ENCODE peak calls at places on chromosomes 5 and 9, in ten cellular contexts. M is activated T-helper 9 cell treated with anti-CD3 and anti-CD28 coated beads, Interleukin-2, amount 50 U/mL, for 16 hours; J is tibial artery; E is memory B cell; F is iris pigment epithelial cell; P is choroid plexus epithelial cell; I is fibroblast of mammary gland; Q is T-helper 1 cell; A is stimulated activated CD8-positive, alpha-beta memory T cell treated with anti-CD3 and anti-CD28 coated beads, Interleukin-12 subunit alpha, Interleukin-12 subunit beta, amount 100 ng/mL, for 4 hours; V is C1 segment of cervical spinal cord. Z is an unnamed sample.

GRCh38 chr5:67211926-67212325 is 15.3 kb upstream of the CD180 start:
- DNase-seq in E (no peak), F (peak; percentile 86), Q (no peak), P (peak; percentile 82), M (no peak), I (peak; percentile 82), V (no peak), A (no peak), J (no peak), Z (no peak)

GRCh38 chr5:132629230-132629944 is 28.6 kb upstream of the IL13 start:
- DNase-seq in F (no peak), V (no peak), A (no peak), P (no peak), M (no peak), E (no peak), Q (no peak), J (no peak), I (no peak), Z (no peak)

GRCh38 chr5:37840036-37840909 is at the start of gene GDNF:
- DNase-seq in P (peak; percentile 30), V (peak; percentile 36), M (no peak), F (peak; percentile 47), J (no peak), Q (no peak), I (peak; percentile 53), A (no peak), E (no peak), Z (no peak)

GRCh38 chr9:120434532-120434931 is 145.4 kb downstream of the CDK5RAP2 start:
- DNase-seq in P (peak; percentile 91), I (peak; percentile 90), F (peak; percentile 96), E (no peak), V (no peak), A (no peak), J (peak; percentile 67), Q (no peak), M (no peak), Z (no peak)

GRCh38 chr9:101114317-101114716 is 85.8 kb downstream of the PLPPR1 start:
- DNase-seq in Q (no peak), J (no peak), E (no peak), V (no peak), M (no peak), A (no peak), I (no peak), P (no peak), F (no peak), Z (no peak)

GRCh38 chr5:67156976-67157583 is 39.5 kb downstream of the CD180 start:
- DNase-seq in I (peak; percentile 46), V (no peak), J (no peak), E (peak; percentile 54), A (peak; percentile 18), F (peak; percentile 36), P (peak; percentile 63), M (peak; percentile 21), Q (peak; percentile 31), Z (peak; percentile 25)

GRCh38 chr9:79026311-79026710 is 545.5 kb upstream of the TLE4 start:
- DNase-seq in P (peak; percentile 13), A (no peak), J (no peak), E (no peak), Q (no peak), I (no peak), V (no peak), M (no peak), F (peak; percentile 11), Z (no peak)

GRCh38 chr5:143402464-143403356 is 776 bp downstream of the NR3C1 start:
- DNase-seq in J (peak; percentile 57), P (peak; percentile 61), A (peak; percentile 28), E (peak; percentile 56), Q (peak; percentile 48), F (peak; percentile 73), V (peak; percentile 82), I (peak; percentile 37), M (peak; percentile 37), Z (peak; percentile 52)

GRCh38 chr5:52449506-52449905 is 338.2 kb upstream of the ITGA1 start:
- DNase-seq in J (no peak), F (no peak), A (no peak), E (no peak), I (no peak), P (no peak), Q (no peak), V (no peak), M (no peak), Z (no peak)

GRCh38 chr5:7271728-7272127 is 124.2 kb upstream of the ADCY2 start:
- DNase-seq in Q (no peak), A (no peak), I (no peak), M (no peak), J (no peak), F (no peak), E (no peak), V (no peak), P (no peak), Z (no peak)

GRCh38 chr9:97419315-97419867 is 7.5 kb downstream of the TDRD7 start:
- DNase-seq in F (peak; percentile 67), A (no peak), J (no peak), Q (no peak), E (no peak), P (peak; percentile 53), I (peak; percentile 87), V (no peak), M (no peak), Z (no peak)

GRCh38 chr9:4020747-4021296 is 279.0 kb downstream of the GLIS3 start:
- DNase-seq in A (no peak), V (no peak), F (no peak), M (no peak), I (no peak), P (no peak), Q (no peak), J (no peak), E (no peak), Z (no peak)

GRCh38 chr5:139690385-139691274 is 42.5 kb downstream of the CXXC5 start:
- DNase-seq in J (no peak), I (peak; percentile 80), F (peak; percentile 65), Q (no peak), P (peak; percentile 75), E (no peak), A (no peak), M (no peak), V (no peak), Z (no peak)

GRCh38 chr9:20220286-20220685 is 402.0 kb downstream of the MLLT3 start:
- DNase-seq in F (peak; percentile 10), E (no peak), M (no peak), J (no peak), A (no peak), P (no peak), Q (no peak), I (peak; percentile 93), V (no peak), Z (no peak)

GRCh38 chr5:170269579-170269978 is 28.0 kb downstream of the LCP2 start:
- DNase-seq in J (peak; percentile 41), I (no peak), V (no peak), Q (peak; percentile 23), P (no peak), M (peak; percentile 51), A (no peak), F (no peak), E (no peak), Z (peak; percentile 72)

GRCh38 chr5:179865471-179866240 is 7.0 kb upstream of the MRNIP start:
- DNase-seq in P (no peak), A (no peak), E (no peak), Q (no peak), J (no peak), F (no peak), I (no peak), M (no peak), V (peak; percentile 59), Z (no peak)

GRCh38 chr9:7042124-7042523 is 284.4 kb downstream of the KDM4C start:
- DNase-seq in Q (no peak), F (no peak), E (no peak), J (no peak), M (no peak), P (no peak), V (no peak), I (peak; percentile 46), A (no peak), Z (no peak)

GRCh38 chr5:178296066-178296465 is 63.5 kb upstream of the PHYKPL start:
- DNase-seq in E (no peak), F (no peak), M (no peak), V (no peak), A (no peak), Q (no peak), I (no peak), P (no peak), J (peak; percentile 12), Z (no peak)

GRCh38 chr5:140362311-140362710 is 2.3 kb downstream of the SLC4A9 start:
- DNase-seq in M (no peak), J (no peak), A (no peak), E (no peak), P (no peak), I (no peak), F (no peak), Q (no peak), V (no peak), Z (no peak)

GRCh38 chr9:127910613-127911205 is 6.1 kb downstream of the ST6GALNAC4 start:
- DNase-seq in E (no peak), Q (no peak), J (no peak), I (peak; percentile 43), M (no peak), V (no peak), P (peak; percentile 58), A (no peak), F (peak; percentile 37), Z (no peak)

GRCh38 chr9:114387678-114388431 is at the start of gene AKNA:
- DNase-seq in M (peak; percentile 73), P (peak; percentile 85), A (peak; percentile 70), J (peak; percentile 85), E (peak; percentile 59), F (peak; percentile 83), V (peak; percentile 86), Q (peak; percentile 73), I (peak; percentile 60), Z (peak; percentile 82)

GRCh38 chr5:141883184-141883947 is 5.2 kb upstream of the PCDH1 start:
- DNase-seq in I (peak; percentile 15), Q (no peak), P (peak; percentile 37), F (peak; percentile 21), J (no peak), V (peak; percentile 82), A (no peak), E (no peak), M (no peak), Z (no peak)

GRCh38 chr5:989961-990530 is 18.6 kb upstream of the NKD2 start:
- DNase-seq in V (peak; percentile 56), J (peak; percentile 71), F (no peak), M (no peak), I (peak; percentile 40), E (no peak), Q (no peak), P (no peak), A (no peak), Z (no peak)

GRCh38 chr5:95822038-95822407 is 503 bp downstream of the GLRX start:
- DNase-seq in F (peak; percentile 61), M (no peak), P (peak; percentile 48), V (peak; percentile 63), I (peak; percentile 63), E (peak; percentile 41), A (no peak), Q (no peak), J (peak; percentile 63), Z (peak; percentile 10)

GRCh38 chr5:65255294-65255693 is 226.4 kb downstream of the ADAMTS6 start:
- DNase-seq in I (peak; percentile 3), M (no peak), A (no peak), V (no peak), E (no peak), P (peak; percentile 30), J (no peak), Q (no peak), F (peak; percentile 53), Z (no peak)

GRCh38 chr9:118990949-118991348 is 378.3 kb downstream of the BRINP1 start:
- DNase-seq in I (no peak), A (no peak), E (no peak), J (peak; percentile 31), Q (no peak), V (no peak), M (no peak), F (no peak), P (no peak), Z (no peak)

GRCh38 chr5:58135571-58136335 is 324.1 kb downstream of the PLK2 start:
- DNase-seq in I (peak; percentile 93), E (no peak), F (peak; percentile 84), P (peak; percentile 46), A (no peak), M (no peak), V (no peak), Q (no peak), J (no peak), Z (no peak)

GRCh38 chr5:134503088-134503936 is 22.2 kb upstream of the JADE2 start:
- DNase-seq in V (no peak), Q (peak; percentile 7), F (peak; percentile 99), M (peak; percentile 46), J (peak; percentile 80), I (peak; percentile 99), E (no peak), P (peak; percentile 98), A (peak; percentile 29), Z (peak; percentile 54)

Z was measured in stimulated activated naive CD4-positive, alpha-beta T cell treated with Interleukin-2 at 50 U/mL for 16 hours.